ENCODE peak calls at places on chromosomes 7 and 10, in four cellular contexts. E, X, G and T are unnamed samples.

GRCh38 chr10:10824611-10825148 is 193.0 kb upstream of the CELF2 start:
- DNase-seq in E (no peak), X (no peak), G (no peak), T (no peak)

GRCh38 chr10:80413152-80413996 is 5.0 kb downstream of the PRXL2A start:
- DNase-seq in E (no peak), X (no peak), G (no peak), T (no peak)

GRCh38 chr7:88357295-88357694 is 50.6 kb upstream of the STEAP4 start:
- DNase-seq in E (no peak), X (no peak), G (no peak), T (peak)

GRCh38 chr10:43230101-43230908 is 36.6 kb downstream of the RASGEF1A start:
- DNase-seq in E (no peak), X (no peak), G (no peak), T (no peak)

GRCh38 chr7:144728556-144728955 is 107.3 kb downstream of the TPK1 start:
- DNase-seq in E (no peak), X (no peak), G (no peak), T (no peak)

GRCh38 chr10:59099536-59099935 is 76.9 kb upstream of the PHYHIPL start:
- DNase-seq in E (no peak), X (no peak), G (no peak), T (no peak)

GRCh38 chr7:16094651-16095050 is 326.7 kb downstream of the CRPPA start:
- DNase-seq in E (no peak), X (no peak), G (no peak), T (no peak)

GRCh38 chr10:101291254-101292193 is 62.3 kb upstream of the LBX1 start:
- DNase-seq in E (peak), X (no peak), G (peak), T (peak)

GRCh38 chr7:93894426-93894825 is 3.9 kb upstream of the TFPI2 start:
- DNase-seq in E (no peak), X (no peak), G (no peak), T (no peak)

GRCh38 chr7:5689716-5690115 is 91.7 kb downstream of the RNF216 start:
- DNase-seq in E (no peak), X (no peak), G (no peak), T (no peak)

GRCh38 chr7:81776972-81777371 is 7.1 kb upstream of the HGF start:
- DNase-seq in E (peak), X (no peak), G (no peak), T (peak)

GRCh38 chr7:47666164-47666862 is 84.4 kb upstream of the TNS3 start:
- DNase-seq in E (peak), X (no peak), G (no peak), T (no peak)

GRCh38 chr7:50857804-50858203 is 75.1 kb upstream of the GRB10 start:
- DNase-seq in E (no peak), X (no peak), G (no peak), T (no peak)

GRCh38 chr10:70699659-70700174 is 27.4 kb downstream of the ADAMTS14 start:
- DNase-seq in E (peak), X (no peak), G (peak), T (no peak)

GRCh38 chr7:83161851-83162401 is 758 bp downstream of the PCLO start:
- DNase-seq in E (no peak), X (no peak), G (no peak), T (no peak)

GRCh38 chr7:5625938-5626337 is 155.5 kb downstream of the RNF216 start:
- DNase-seq in E (no peak), X (no peak), G (peak), T (no peak)

GRCh38 chr10:117499248-117500105 is 43.1 kb upstream of the EMX2 start:
- DNase-seq in E (no peak), X (no peak), G (no peak), T (no peak)

GRCh38 chr7:129773871-129774270 is 162.4 kb downstream of the NRF1 start:
- DNase-seq in E (no peak), X (no peak), G (no peak), T (no peak)

GRCh38 chr7:151176401-151176800 is 8.9 kb upstream of the GBX1 start:
- DNase-seq in E (no peak), X (no peak), G (no peak), T (no peak)

GRCh38 chr10:1734288-1734687 is 3.0 kb downstream of the ADARB2 start:
- DNase-seq in E (no peak), X (no peak), G (no peak), T (no peak)

GRCh38 chr7:10116511-10116910 is 857.2 kb upstream of the PHF14 start:
- DNase-seq in E (no peak), X (no peak), G (no peak), T (no peak)

GRCh38 chr10:17430647-17431355 is 23.6 kb downstream of the ST8SIA6 start:
- DNase-seq in E (peak), X (no peak), G (peak), T (peak)

GRCh38 chr7:151032936-151033863 is 5.0 kb downstream of the ABCB8 start:
- DNase-seq in E (no peak), X (no peak), G (no peak), T (no peak)

GRCh38 chr7:157466473-157467261 is 129.9 kb downstream of the DNAJB6 start:
- DNase-seq in E (no peak), X (no peak), G (peak), T (no peak)

DNA sequence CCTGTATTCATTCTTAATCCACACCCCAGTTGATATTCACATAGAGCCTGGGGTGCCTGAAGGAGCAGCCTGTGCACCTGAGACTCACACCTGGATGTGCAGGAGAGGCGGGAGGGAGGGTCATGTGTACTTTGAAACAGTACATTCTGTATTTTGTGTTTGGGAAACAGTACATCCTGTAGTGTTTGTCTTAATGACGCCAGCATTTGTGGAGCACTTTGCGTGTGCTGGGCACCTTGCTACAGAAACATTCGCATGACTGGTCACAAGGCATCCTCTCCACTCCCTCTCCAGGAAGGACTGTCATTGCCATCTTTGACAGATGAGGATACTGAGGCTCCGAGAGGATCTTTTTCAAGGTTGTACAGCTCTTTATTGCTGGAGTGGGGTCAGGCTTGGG is 132.1 kb downstream of the TACC2 start:
- DNase-seq in E (no peak), X (no peak), G (no peak), T (no peak)
- TF ChIP-seq TARDBP in E (no peak), X (no peak), G (no peak), T (no peak)

GRCh38 chr7:155066417-155066950 is 3.6 kb upstream of the HTR5A start:
- DNase-seq in E (no peak), X (no peak), G (no peak), T (no peak)
- TF ChIP-seq TARDBP in E (no peak), X (no peak), G (no peak), T (no peak)

DNA sequence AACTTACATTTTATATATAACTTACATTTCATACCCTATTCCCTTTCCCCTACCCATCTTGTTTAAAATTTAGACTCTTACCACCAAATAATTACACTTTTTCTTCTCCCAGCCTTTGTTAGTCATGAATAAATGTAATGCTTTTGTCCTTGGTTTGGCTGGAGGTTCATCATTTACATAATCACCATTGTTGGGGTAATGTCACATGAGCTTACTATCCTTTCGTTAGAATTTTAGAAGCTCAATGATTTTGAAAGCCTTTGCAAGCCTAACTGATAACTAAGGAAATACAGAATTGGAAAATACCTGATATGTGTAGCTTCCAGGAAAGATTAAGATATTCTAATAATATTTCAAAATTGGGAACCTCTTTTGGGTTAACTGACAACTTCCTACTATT is 171.7 kb downstream of the PLXDC2 start:
- DNase-seq in E (no peak), X (no peak), G (no peak), T (no peak)
- TF ChIP-seq TARDBP in E (no peak), X (no peak), G (no peak), T (no peak)

GRCh38 chr10:123939591-123939990 is 48.0 kb upstream of the CPXM2 start:
- DNase-seq in E (no peak), X (no peak), G (no peak), T (no peak)

GRCh38 chr10:123945506-123945905 is 53.9 kb upstream of the CPXM2 start:
- DNase-seq in E (no peak), X (no peak), G (peak), T (no peak)

GRCh38 chr10:123943307-123943706 is 51.7 kb upstream of the CPXM2 start:
- DNase-seq in E (no peak), X (no peak), G (no peak), T (no peak)

GRCh38 chr10:123944661-123945060 is 53.1 kb upstream of the CPXM2 start:
- DNase-seq in E (no peak), X (no peak), G (no peak), T (no peak)

DNA sequence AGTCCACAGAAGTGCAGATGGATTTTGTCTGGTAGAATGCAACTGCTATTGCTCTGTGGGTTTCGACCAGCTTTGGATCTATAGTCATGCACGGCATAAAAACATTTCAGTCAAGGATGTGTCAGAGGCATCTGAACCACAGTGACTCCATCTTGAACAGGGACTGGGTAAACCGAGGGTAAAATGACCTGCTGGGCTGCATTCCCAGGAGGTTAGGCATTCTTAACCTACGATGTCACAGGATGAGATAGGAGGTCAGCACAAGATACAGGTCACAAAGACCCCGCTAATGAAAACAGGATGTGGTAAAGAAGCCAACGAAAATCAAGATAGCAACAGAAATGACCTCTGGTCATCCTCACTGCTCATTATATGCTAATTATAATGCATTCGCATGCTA is 50.5 kb upstream of the CPXM2 start:
- DNase-seq in E (no peak), X (no peak), G (no peak), T (no peak)
- TF ChIP-seq TARDBP in E (no peak), X (no peak), G (no peak), T (no peak)